ENCODE peak calls at places on chromosomes 3 and 15, in ten cellular contexts. One of them, this sample, is unnamed.

GRCh38 chr3:42668403-42668740 is 14.9 kb downstream of the ZBTB47 start:
- DNase-seq in cardiac fibroblast: no peak
- DNase-seq in tibial nerve: no peak
- DNase-seq in left ventricle myocardium superior: no peak
- DNase-seq in progenitor cell of endocrine pancreas: no peak
- DNase-seq in fibroblast of the aortic adventitia: no peak
- DNase-seq in ovary: no peak
- DNase-seq in HFF-Myc: no peak
- DNase-seq in MCF 10A: no peak
- DNase-seq in thoracic aorta: no peak
- DNase-seq in this sample: no peak

GRCh38 chr15:89052474-89052873 is 35.8 kb upstream of the ABHD2 start:
- DNase-seq in MCF 10A: peak
- DNase-seq in HFF-Myc: no peak
- DNase-seq in left ventricle myocardium superior: no peak
- DNase-seq in ovary: no peak
- DNase-seq in tibial nerve: no peak
- DNase-seq in thoracic aorta: no peak
- DNase-seq in progenitor cell of endocrine pancreas: no peak
- DNase-seq in fibroblast of the aortic adventitia: peak
- DNase-seq in cardiac fibroblast: peak
- DNase-seq in this sample: no peak

GRCh38 chr3:100041328-100041749 is 73.0 kb downstream of the FILIP1L start:
- DNase-seq in ovary: no peak
- DNase-seq in left ventricle myocardium superior: no peak
- DNase-seq in HFF-Myc: peak
- DNase-seq in tibial nerve: no peak
- DNase-seq in progenitor cell of endocrine pancreas: no peak
- DNase-seq in MCF 10A: peak
- DNase-seq in thoracic aorta: no peak
- DNase-seq in fibroblast of the aortic adventitia: peak
- DNase-seq in cardiac fibroblast: peak
- DNase-seq in this sample: no peak

GRCh38 chr3:99332726-99333125 is 305.7 kb upstream of the COL8A1 start:
- DNase-seq in left ventricle myocardium superior: no peak
- DNase-seq in fibroblast of the aortic adventitia: peak
- DNase-seq in cardiac fibroblast: no peak
- DNase-seq in progenitor cell of endocrine pancreas: no peak
- DNase-seq in thoracic aorta: no peak
- DNase-seq in ovary: no peak
- DNase-seq in tibial nerve: no peak
- DNase-seq in HFF-Myc: no peak
- DNase-seq in MCF 10A: no peak
- DNase-seq in this sample: no peak

GRCh38 chr15:36363335-36363734 is 216.1 kb upstream of the CDIN1 start:
- DNase-seq in fibroblast of the aortic adventitia: peak
- DNase-seq in tibial nerve: no peak
- DNase-seq in HFF-Myc: no peak
- DNase-seq in left ventricle myocardium superior: no peak
- DNase-seq in thoracic aorta: no peak
- DNase-seq in cardiac fibroblast: peak
- DNase-seq in MCF 10A: no peak
- DNase-seq in ovary: no peak
- DNase-seq in progenitor cell of endocrine pancreas: no peak
- DNase-seq in this sample: no peak

GRCh38 chr3:36525115-36525711 is 144.9 kb downstream of the STAC start:
- DNase-seq in fibroblast of the aortic adventitia: peak
- DNase-seq in MCF 10A: peak
- DNase-seq in cardiac fibroblast: peak
- DNase-seq in progenitor cell of endocrine pancreas: no peak
- DNase-seq in left ventricle myocardium superior: no peak
- DNase-seq in tibial nerve: no peak
- DNase-seq in thoracic aorta: no peak
- DNase-seq in HFF-Myc: peak
- DNase-seq in ovary: no peak
- DNase-seq in this sample: no peak

GRCh38 chr15:73323374-73323955 is 45.3 kb downstream of the HCN4 start:
- DNase-seq in fibroblast of the aortic adventitia: no peak
- DNase-seq in thoracic aorta: no peak
- DNase-seq in cardiac fibroblast: no peak
- DNase-seq in progenitor cell of endocrine pancreas: no peak
- DNase-seq in tibial nerve: no peak
- DNase-seq in HFF-Myc: no peak
- DNase-seq in MCF 10A: no peak
- DNase-seq in ovary: no peak
- DNase-seq in left ventricle myocardium superior: no peak
- DNase-seq in this sample: no peak

GRCh38 chr15:62752687-62753517 is 289.6 kb upstream of the TPM1 start:
- DNase-seq in cardiac fibroblast: peak
- DNase-seq in HFF-Myc: no peak
- DNase-seq in ovary: no peak
- DNase-seq in tibial nerve: no peak
- DNase-seq in progenitor cell of endocrine pancreas: no peak
- DNase-seq in fibroblast of the aortic adventitia: peak
- DNase-seq in left ventricle myocardium superior: no peak
- DNase-seq in thoracic aorta: no peak
- DNase-seq in MCF 10A: no peak
- DNase-seq in this sample: no peak

GRCh38 chr3:48847053-48847585 is 555 bp downstream of the PRKAR2A start:
- DNase-seq in fibroblast of the aortic adventitia: peak
- DNase-seq in left ventricle myocardium superior: peak
- DNase-seq in progenitor cell of endocrine pancreas: peak
- DNase-seq in tibial nerve: peak
- DNase-seq in ovary: peak
- DNase-seq in MCF 10A: peak
- DNase-seq in HFF-Myc: peak
- DNase-seq in thoracic aorta: peak
- DNase-seq in cardiac fibroblast: peak
- DNase-seq in this sample: no peak

GRCh38 chr3:138774529-138775253 is 60.0 kb downstream of the PIK3CB start:
- DNase-seq in ovary: peak
- DNase-seq in HFF-Myc: peak
- DNase-seq in progenitor cell of endocrine pancreas: no peak
- DNase-seq in MCF 10A: peak
- DNase-seq in thoracic aorta: peak
- DNase-seq in cardiac fibroblast: peak
- DNase-seq in fibroblast of the aortic adventitia: peak
- DNase-seq in tibial nerve: no peak
- DNase-seq in left ventricle myocardium superior: no peak
- DNase-seq in this sample: peak

GRCh38 chr15:95162967-95163531 is 931.7 kb downstream of the MCTP2 start:
- DNase-seq in HFF-Myc: peak
- DNase-seq in progenitor cell of endocrine pancreas: no peak
- DNase-seq in tibial nerve: no peak
- DNase-seq in thoracic aorta: no peak
- DNase-seq in ovary: no peak
- DNase-seq in MCF 10A: peak
- DNase-seq in left ventricle myocardium superior: no peak
- DNase-seq in cardiac fibroblast: no peak
- DNase-seq in fibroblast of the aortic adventitia: peak
- DNase-seq in this sample: no peak

GRCh38 chr3:149605902-149606301 is 51.9 kb downstream of the WWTR1 start:
- DNase-seq in MCF 10A: no peak
- DNase-seq in cardiac fibroblast: peak
- DNase-seq in thoracic aorta: no peak
- DNase-seq in ovary: no peak
- DNase-seq in HFF-Myc: no peak
- DNase-seq in progenitor cell of endocrine pancreas: no peak
- DNase-seq in tibial nerve: no peak
- DNase-seq in fibroblast of the aortic adventitia: peak
- DNase-seq in left ventricle myocardium superior: no peak
- DNase-seq in this sample: no peak

GRCh38 chr3:30915782-30916181 is 21.3 kb upstream of the GADL1 start:
- DNase-seq in ovary: no peak
- DNase-seq in HFF-Myc: no peak
- DNase-seq in MCF 10A: no peak
- DNase-seq in tibial nerve: no peak
- DNase-seq in fibroblast of the aortic adventitia: peak
- DNase-seq in left ventricle myocardium superior: no peak
- DNase-seq in thoracic aorta: no peak
- DNase-seq in cardiac fibroblast: peak
- DNase-seq in progenitor cell of endocrine pancreas: no peak
- DNase-seq in this sample: no peak

GRCh38 chr3:177201707-177202397 is 4.6 kb upstream of the TBL1XR1 start:
- DNase-seq in thoracic aorta: no peak
- DNase-seq in HFF-Myc: no peak
- DNase-seq in ovary: no peak
- DNase-seq in fibroblast of the aortic adventitia: no peak
- DNase-seq in left ventricle myocardium superior: no peak
- DNase-seq in tibial nerve: no peak
- DNase-seq in MCF 10A: peak
- DNase-seq in progenitor cell of endocrine pancreas: no peak
- DNase-seq in cardiac fibroblast: no peak
- DNase-seq in this sample: no peak

GRCh38 chr3:54939591-54940300 is 11.9 kb upstream of the LRTM1 start:
- DNase-seq in cardiac fibroblast: no peak
- DNase-seq in MCF 10A: no peak
- DNase-seq in HFF-Myc: no peak
- DNase-seq in tibial nerve: no peak
- DNase-seq in ovary: no peak
- DNase-seq in thoracic aorta: no peak
- DNase-seq in fibroblast of the aortic adventitia: no peak
- DNase-seq in left ventricle myocardium superior: no peak
- DNase-seq in progenitor cell of endocrine pancreas: no peak
- DNase-seq in this sample: no peak

GRCh38 chr3:52193059-52193458 is 4.9 kb upstream of the ALAS1 start:
- DNase-seq in MCF 10A: peak
- DNase-seq in tibial nerve: no peak
- DNase-seq in thoracic aorta: no peak
- DNase-seq in HFF-Myc: no peak
- DNase-seq in fibroblast of the aortic adventitia: no peak
- DNase-seq in left ventricle myocardium superior: peak
- DNase-seq in ovary: peak
- DNase-seq in progenitor cell of endocrine pancreas: no peak
- DNase-seq in cardiac fibroblast: peak
- DNase-seq in this sample: peak

GRCh38 chr3:16253601-16254000 is 11.1 kb downstream of the DPH3 start:
- DNase-seq in HFF-Myc: no peak
- DNase-seq in MCF 10A: peak
- DNase-seq in progenitor cell of endocrine pancreas: no peak
- DNase-seq in left ventricle myocardium superior: peak
- DNase-seq in cardiac fibroblast: peak
- DNase-seq in tibial nerve: peak
- DNase-seq in fibroblast of the aortic adventitia: peak
- DNase-seq in thoracic aorta: no peak
- DNase-seq in ovary: no peak
- DNase-seq in this sample: no peak

GRCh38 chr15:74312445-74313007 is 54.9 kb downstream of the CYP11A1 start:
- DNase-seq in ovary: no peak
- DNase-seq in HFF-Myc: no peak
- DNase-seq in fibroblast of the aortic adventitia: no peak
- DNase-seq in thoracic aorta: no peak
- DNase-seq in left ventricle myocardium superior: no peak
- DNase-seq in progenitor cell of endocrine pancreas: no peak
- DNase-seq in tibial nerve: no peak
- DNase-seq in cardiac fibroblast: no peak
- DNase-seq in MCF 10A: no peak
- DNase-seq in this sample: no peak

GRCh38 chr15:88834211-88834812 is 31.1 kb downstream of the ACAN start:
- DNase-seq in left ventricle myocardium superior: peak
- DNase-seq in cardiac fibroblast: peak
- DNase-seq in MCF 10A: peak
- DNase-seq in HFF-Myc: no peak
- DNase-seq in thoracic aorta: peak
- DNase-seq in fibroblast of the aortic adventitia: peak
- DNase-seq in progenitor cell of endocrine pancreas: peak
- DNase-seq in tibial nerve: peak
- DNase-seq in ovary: peak
- DNase-seq in this sample: no peak

GRCh38 chr15:59298255-59298856 is 74.3 kb downstream of the MYO1E start:
- DNase-seq in HFF-Myc: no peak
- DNase-seq in tibial nerve: no peak
- DNase-seq in ovary: no peak
- DNase-seq in cardiac fibroblast: no peak
- DNase-seq in left ventricle myocardium superior: no peak
- DNase-seq in MCF 10A: peak
- DNase-seq in thoracic aorta: no peak
- DNase-seq in progenitor cell of endocrine pancreas: no peak
- DNase-seq in fibroblast of the aortic adventitia: no peak
- DNase-seq in this sample: no peak

GRCh38 chr15:78107471-78107870 is 15.1 kb downstream of the SH2D7 start:
- DNase-seq in tibial nerve: no peak
- DNase-seq in fibroblast of the aortic adventitia: no peak
- DNase-seq in cardiac fibroblast: no peak
- DNase-seq in progenitor cell of endocrine pancreas: no peak
- DNase-seq in left ventricle myocardium superior: no peak
- DNase-seq in thoracic aorta: no peak
- DNase-seq in MCF 10A: no peak
- DNase-seq in HFF-Myc: no peak
- DNase-seq in ovary: no peak
- DNase-seq in this sample: no peak

GRCh38 chr3:58333206-58334012 is 717 bp downstream of the PXK start:
- DNase-seq in fibroblast of the aortic adventitia: peak
- DNase-seq in tibial nerve: no peak
- DNase-seq in thoracic aorta: no peak
- DNase-seq in HFF-Myc: no peak
- DNase-seq in cardiac fibroblast: peak
- DNase-seq in MCF 10A: peak
- DNase-seq in progenitor cell of endocrine pancreas: no peak
- DNase-seq in left ventricle myocardium superior: peak
- DNase-seq in ovary: peak
- DNase-seq in this sample: no peak

GRCh38 chr3:194203482-194204035 is 67.6 kb downstream of the HES1 start:
- DNase-seq in left ventricle myocardium superior: no peak
- DNase-seq in cardiac fibroblast: no peak
- DNase-seq in thoracic aorta: no peak
- DNase-seq in MCF 10A: no peak
- DNase-seq in tibial nerve: no peak
- DNase-seq in progenitor cell of endocrine pancreas: no peak
- DNase-seq in fibroblast of the aortic adventitia: no peak
- DNase-seq in ovary: no peak
- DNase-seq in HFF-Myc: no peak
- DNase-seq in this sample: no peak

GRCh38 chr15:74253276-74253921 is 17.3 kb downstream of the CCDC33 start:
- DNase-seq in cardiac fibroblast: no peak
- DNase-seq in MCF 10A: no peak
- DNase-seq in HFF-Myc: no peak
- DNase-seq in progenitor cell of endocrine pancreas: no peak
- DNase-seq in left ventricle myocardium superior: no peak
- DNase-seq in thoracic aorta: no peak
- DNase-seq in fibroblast of the aortic adventitia: peak
- DNase-seq in tibial nerve: no peak
- DNase-seq in ovary: no peak
- DNase-seq in this sample: no peak

GRCh38 chr3:100075731-100076543 is 38.4 kb downstream of the FILIP1L start:
- DNase-seq in fibroblast of the aortic adventitia: no peak
- DNase-seq in HFF-Myc: no peak
- DNase-seq in left ventricle myocardium superior: no peak
- DNase-seq in cardiac fibroblast: no peak
- DNase-seq in ovary: no peak
- DNase-seq in thoracic aorta: no peak
- DNase-seq in MCF 10A: no peak
- DNase-seq in tibial nerve: no peak
- DNase-seq in progenitor cell of endocrine pancreas: no peak
- DNase-seq in this sample: no peak

GRCh38 chr3:48222616-48223513 is at the start of gene CAMP:
- DNase-seq in ovary: no peak
- DNase-seq in cardiac fibroblast: peak
- DNase-seq in thoracic aorta: no peak
- DNase-seq in left ventricle myocardium superior: peak
- DNase-seq in HFF-Myc: no peak
- DNase-seq in tibial nerve: peak
- DNase-seq in progenitor cell of endocrine pancreas: no peak
- DNase-seq in fibroblast of the aortic adventitia: peak
- DNase-seq in MCF 10A: peak
- DNase-seq in this sample: no peak

This sample was measured in amygdala.